ENCODE peak calls at places on chromosome 10, in four cellular contexts. One of them, this sample, is unnamed.

GRCh38 chr10:70891636-70892035 is 3.3 kb upstream of the PCBD1 start:
- DNase-seq in CD8-positive, alpha-beta T cell: no peak
- DNase-seq in lung: no peak
- DNase-seq in Karpas-422: no peak
- DNase-seq in this sample: peak

GRCh38 chr10:12834721-12835120 is 166.8 kb downstream of the CCDC3 start:
- DNase-seq in CD8-positive, alpha-beta T cell: no peak
- DNase-seq in lung: no peak
- DNase-seq in Karpas-422: no peak
- DNase-seq in this sample: no peak

GRCh38 chr10:119370046-119370770 is 162.8 kb downstream of the GRK5 start:
- DNase-seq in CD8-positive, alpha-beta T cell: no peak
- DNase-seq in lung: no peak
- DNase-seq in Karpas-422: no peak
- DNase-seq in this sample: no peak

GRCh38 chr10:85612833-85613232 is 753.8 kb downstream of the GRID1 start:
- DNase-seq in CD8-positive, alpha-beta T cell: no peak
- DNase-seq in lung: no peak
- DNase-seq in Karpas-422: no peak
- DNase-seq in this sample: peak

GRCh38 chr10:60606343-60607080 is 171.8 kb upstream of the CDK1 start:
- DNase-seq in CD8-positive, alpha-beta T cell: no peak
- DNase-seq in lung: no peak
- DNase-seq in Karpas-422: no peak
- DNase-seq in this sample: no peak

GRCh38 chr10:49323896-49324270 is 24.9 kb downstream of the C10orf71 start:
- DNase-seq in CD8-positive, alpha-beta T cell: no peak
- DNase-seq in lung: no peak
- DNase-seq in Karpas-422: no peak
- DNase-seq in this sample: no peak

GRCh38 chr10:51630618-51631005 is 68.8 kb downstream of the CSTF2T start:
- DNase-seq in CD8-positive, alpha-beta T cell: no peak
- DNase-seq in lung: no peak
- DNase-seq in Karpas-422: no peak
- DNase-seq in this sample: no peak

GRCh38 chr10:117541909-117542705 is 439 bp upstream of the EMX2 start:
- DNase-seq in CD8-positive, alpha-beta T cell: no peak
- DNase-seq in lung: no peak
- DNase-seq in Karpas-422: no peak
- DNase-seq in this sample: peak

GRCh38 chr10:84668186-84668763 is 339.9 kb downstream of the CCSER2 start:
- DNase-seq in CD8-positive, alpha-beta T cell: no peak
- DNase-seq in lung: no peak
- DNase-seq in Karpas-422: no peak
- DNase-seq in this sample: no peak

GRCh38 chr10:92573798-92574544 is at the start of gene IDE:
- DNase-seq in CD8-positive, alpha-beta T cell: peak
- DNase-seq in lung: peak
- DNase-seq in Karpas-422: peak
- DNase-seq in this sample: peak

GRCh38 chr10:129586897-129587443 is 119.9 kb downstream of the MGMT start:
- DNase-seq in CD8-positive, alpha-beta T cell: no peak
- DNase-seq in lung: no peak
- DNase-seq in Karpas-422: no peak
- DNase-seq in this sample: peak

GRCh38 chr10:70898687-70899086 is 10.3 kb upstream of the PCBD1 start:
- DNase-seq in CD8-positive, alpha-beta T cell: no peak
- DNase-seq in lung: no peak
- DNase-seq in Karpas-422: no peak
- DNase-seq in this sample: no peak

GRCh38 chr10:104630731-104631130 is 10.4 kb upstream of the SORCS3 start:
- DNase-seq in CD8-positive, alpha-beta T cell: no peak
- DNase-seq in lung: no peak
- DNase-seq in Karpas-422: no peak
- DNase-seq in this sample: no peak

GRCh38 chr10:21696302-21696701 is 162.3 kb downstream of the MLLT10 start:
- DNase-seq in CD8-positive, alpha-beta T cell: no peak
- DNase-seq in lung: no peak
- DNase-seq in Karpas-422: no peak
- DNase-seq in this sample: no peak

GRCh38 chr10:102159051-102159597 is 6.9 kb downstream of the NOLC1 start:
- DNase-seq in CD8-positive, alpha-beta T cell: no peak
- DNase-seq in lung: no peak
- DNase-seq in Karpas-422: no peak
- DNase-seq in this sample: no peak

GRCh38 chr10:17431871-17432311 is 22.5 kb downstream of the ST8SIA6 start:
- DNase-seq in CD8-positive, alpha-beta T cell: no peak
- DNase-seq in lung: no peak
- DNase-seq in Karpas-422: peak
- DNase-seq in this sample: no peak

GRCh38 chr10:5638494-5638893 is 27.9 kb downstream of the ASB13 start:
- DNase-seq in CD8-positive, alpha-beta T cell: no peak
- DNase-seq in lung: no peak
- DNase-seq in Karpas-422: no peak
- DNase-seq in this sample: no peak

GRCh38 chr10:103554488-103555320 is 61.2 kb downstream of the NEURL1 start:
- DNase-seq in CD8-positive, alpha-beta T cell: no peak
- DNase-seq in lung: no peak
- DNase-seq in Karpas-422: peak
- DNase-seq in this sample: peak

GRCh38 chr10:103648951-103649532 is 155.5 kb downstream of the NEURL1 start:
- DNase-seq in CD8-positive, alpha-beta T cell: no peak
- DNase-seq in lung: peak
- DNase-seq in Karpas-422: no peak
- DNase-seq in this sample: no peak

GRCh38 chr10:3265081-3265480 is 92.5 kb upstream of the PITRM1 start:
- DNase-seq in CD8-positive, alpha-beta T cell: no peak
- DNase-seq in lung: no peak
- DNase-seq in Karpas-422: no peak
- DNase-seq in this sample: no peak

GRCh38 chr10:88069338-88069737 is 205.9 kb downstream of the PTEN start:
- DNase-seq in CD8-positive, alpha-beta T cell: no peak
- DNase-seq in lung: no peak
- DNase-seq in Karpas-422: no peak
- DNase-seq in this sample: no peak

GRCh38 chr10:62584216-62584615 is 210.0 kb downstream of the ZNF365 start:
- DNase-seq in CD8-positive, alpha-beta T cell: no peak
- DNase-seq in lung: no peak
- DNase-seq in Karpas-422: no peak
- DNase-seq in this sample: no peak

GRCh38 chr10:118307237-118307636 is 34.9 kb downstream of the FAM204A start:
- DNase-seq in CD8-positive, alpha-beta T cell: no peak
- DNase-seq in lung: no peak
- DNase-seq in Karpas-422: no peak
- DNase-seq in this sample: no peak

GRCh38 chr10:16832351-16833080 is 15.3 kb upstream of the RSU1 start:
- DNase-seq in CD8-positive, alpha-beta T cell: no peak
- DNase-seq in lung: peak
- DNase-seq in Karpas-422: no peak
- DNase-seq in this sample: no peak

GRCh38 chr10:118395919-118396318 is 53.8 kb upstream of the FAM204A start:
- DNase-seq in CD8-positive, alpha-beta T cell: no peak
- DNase-seq in lung: no peak
- DNase-seq in Karpas-422: no peak
- DNase-seq in this sample: no peak

GRCh38 chr10:29837586-29837985 is 202.8 kb upstream of the SVIL start:
- DNase-seq in CD8-positive, alpha-beta T cell: no peak
- DNase-seq in lung: no peak
- DNase-seq in Karpas-422: no peak
- DNase-seq in this sample: no peak

GRCh38 chr10:123994417-123995081 is 98.8 kb downstream of the CHST15 start:
- DNase-seq in CD8-positive, alpha-beta T cell: peak
- DNase-seq in lung: peak
- DNase-seq in Karpas-422: peak
- DNase-seq in this sample: peak

GRCh38 chr10:132646443-132647097 is 109.0 kb downstream of the INPP5A start:
- DNase-seq in CD8-positive, alpha-beta T cell: no peak
- DNase-seq in lung: no peak
- DNase-seq in Karpas-422: no peak
- DNase-seq in this sample: no peak

GRCh38 chr10:97760461-97761257 is 11.1 kb downstream of the SFRP5 start:
- DNase-seq in CD8-positive, alpha-beta T cell: no peak
- DNase-seq in lung: no peak
- DNase-seq in Karpas-422: no peak
- DNase-seq in this sample: peak

GRCh38 chr10:95327367-95327766 is 36.6 kb upstream of the PDLIM1 start:
- DNase-seq in CD8-positive, alpha-beta T cell: no peak
- DNase-seq in lung: peak
- DNase-seq in Karpas-422: no peak
- DNase-seq in this sample: no peak

GRCh38 chr10:98225000-98225399 is 43.0 kb downstream of the LOXL4 start:
- DNase-seq in CD8-positive, alpha-beta T cell: no peak
- DNase-seq in lung: no peak
- DNase-seq in Karpas-422: no peak
- DNase-seq in this sample: no peak

GRCh38 chr10:133391761-133392518 is 2.0 kb upstream of the MTG1 start:
- DNase-seq in CD8-positive, alpha-beta T cell: no peak
- DNase-seq in lung: no peak
- DNase-seq in Karpas-422: no peak
- DNase-seq in this sample: no peak

GRCh38 chr10:71433983-71434744 is 37.4 kb downstream of the CDH23 start:
- DNase-seq in CD8-positive, alpha-beta T cell: no peak
- DNase-seq in lung: no peak
- DNase-seq in Karpas-422: no peak
- DNase-seq in this sample: peak

GRCh38 chr10:132059760-132060508 is 5.8 kb upstream of the JAKMIP3 start:
- DNase-seq in CD8-positive, alpha-beta T cell: no peak
- DNase-seq in lung: no peak
- DNase-seq in Karpas-422: no peak
- DNase-seq in this sample: no peak

GRCh38 chr10:73865459-73866442 is 8.6 kb downstream of the CAMK2G start:
- DNase-seq in CD8-positive, alpha-beta T cell: peak
- DNase-seq in lung: peak
- DNase-seq in Karpas-422: peak
- DNase-seq in this sample: no peak

GRCh38 chr10:97851341-97852001 is 1.8 kb downstream of the GOLGA7B start:
- DNase-seq in CD8-positive, alpha-beta T cell: no peak
- DNase-seq in lung: no peak
- DNase-seq in Karpas-422: no peak
- DNase-seq in this sample: no peak

GRCh38 chr10:79468015-79468560 is 22.7 kb upstream of the ZCCHC24 start:
- DNase-seq in CD8-positive, alpha-beta T cell: no peak
- DNase-seq in lung: no peak
- DNase-seq in Karpas-422: no peak
- DNase-seq in this sample: no peak

GRCh38 chr10:79472449-79472848 is 27.0 kb upstream of the ZCCHC24 start:
- DNase-seq in CD8-positive, alpha-beta T cell: no peak
- DNase-seq in lung: no peak
- DNase-seq in Karpas-422: no peak
- DNase-seq in this sample: no peak

GRCh38 chr10:79468841-79469585 is 23.6 kb upstream of the ZCCHC24 start:
- DNase-seq in CD8-positive, alpha-beta T cell: no peak
- DNase-seq in lung: no peak
- DNase-seq in Karpas-422: no peak
- DNase-seq in this sample: no peak

GRCh38 chr10:79471776-79472175 is 26.4 kb upstream of the ZCCHC24 start:
- DNase-seq in CD8-positive, alpha-beta T cell: no peak
- DNase-seq in lung: no peak
- DNase-seq in Karpas-422: no peak
- DNase-seq in this sample: no peak

DNA sequence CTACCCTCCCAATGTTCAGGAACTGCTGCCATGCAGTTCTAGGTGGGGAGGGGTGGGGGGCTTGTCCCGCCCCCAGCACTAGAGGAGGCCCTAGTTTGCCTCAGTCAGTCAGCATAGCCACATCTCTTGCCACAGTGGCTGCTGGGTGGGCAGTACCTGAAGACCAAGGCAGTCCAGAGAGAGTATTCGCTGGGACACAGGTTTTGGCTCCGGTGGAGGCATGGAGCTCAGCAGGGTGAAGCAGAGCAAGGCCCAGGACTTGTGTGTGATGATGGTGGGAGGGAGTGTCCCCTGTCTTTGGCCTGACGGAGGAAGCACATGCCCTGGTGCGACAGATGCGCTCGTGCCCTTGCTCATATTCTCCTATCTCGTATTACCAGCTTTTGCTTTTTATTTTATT is 24.7 kb upstream of the ZCCHC24 start:
- DNase-seq in CD8-positive, alpha-beta T cell: no peak
- DNase-seq in lung: no peak
- DNase-seq in Karpas-422: no peak
- DNase-seq in this sample: no peak
- H3K27ac ChIP-seq in CD8-positive, alpha-beta T cell: no peak
- H3K27ac ChIP-seq in lung: no peak
- H3K27ac ChIP-seq in Karpas-422: no peak
- H3K27ac ChIP-seq in this sample: no peak

DNA sequence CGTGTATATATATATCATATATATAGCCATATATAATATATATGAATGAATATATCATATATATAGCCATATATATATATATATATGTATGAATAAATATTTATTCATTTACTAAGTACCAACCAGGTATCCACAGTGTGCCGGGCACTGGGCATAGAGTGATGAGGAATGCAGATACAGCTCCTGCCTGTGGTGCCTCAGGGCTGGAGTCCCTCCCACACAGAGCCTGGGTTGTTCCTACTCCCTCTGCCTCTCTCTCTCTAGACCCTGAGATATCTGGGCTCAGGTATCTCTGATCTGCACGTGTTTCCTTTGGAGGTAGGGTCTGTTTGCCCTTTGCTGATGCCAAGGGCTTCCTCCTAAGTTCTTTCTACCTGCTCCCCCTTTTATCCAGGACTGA is 1.4 kb upstream of the PLPP4 start:
- DNase-seq in CD8-positive, alpha-beta T cell: no peak
- DNase-seq in lung: peak
- DNase-seq in Karpas-422: no peak
- DNase-seq in this sample: no peak
- H3K27ac ChIP-seq in CD8-positive, alpha-beta T cell: no peak
- H3K27ac ChIP-seq in lung: no peak
- H3K27ac ChIP-seq in Karpas-422: no peak
- H3K27ac ChIP-seq in this sample: no peak

GRCh38 chr10:58439632-58440364 is 54.6 kb downstream of the TFAM start:
- DNase-seq in CD8-positive, alpha-beta T cell: no peak
- DNase-seq in lung: no peak
- DNase-seq in Karpas-422: no peak
- DNase-seq in this sample: no peak
- H3K27ac ChIP-seq in CD8-positive, alpha-beta T cell: no peak
- H3K27ac ChIP-seq in lung: no peak
- H3K27ac ChIP-seq in Karpas-422: no peak
- H3K27ac ChIP-seq in this sample: no peak

DNA sequence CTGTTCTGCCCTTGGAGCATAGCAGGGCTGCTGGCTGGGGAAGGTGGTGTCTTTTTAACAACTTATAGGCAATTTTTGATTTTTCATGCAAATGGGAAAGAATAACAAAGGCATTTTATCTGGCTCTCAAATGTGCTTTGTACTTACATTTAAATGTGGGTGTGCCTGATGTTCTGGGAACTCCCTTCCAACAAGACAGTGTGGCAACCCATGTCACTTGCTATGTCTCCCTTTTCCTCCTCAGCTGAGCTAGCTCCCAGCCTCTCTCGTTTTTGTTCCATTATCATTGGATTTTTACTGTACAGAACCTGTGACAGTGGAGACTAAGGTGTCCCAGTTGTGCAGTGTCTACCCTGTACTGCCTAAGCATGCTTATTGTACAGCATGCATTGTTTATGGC is 93.5 kb upstream of the PDCD4 start:
- DNase-seq in CD8-positive, alpha-beta T cell: no peak
- DNase-seq in lung: no peak
- DNase-seq in Karpas-422: no peak
- DNase-seq in this sample: no peak
- H3K27ac ChIP-seq in CD8-positive, alpha-beta T cell: no peak
- H3K27ac ChIP-seq in lung: no peak
- H3K27ac ChIP-seq in Karpas-422: no peak
- H3K27ac ChIP-seq in this sample: no peak

GRCh38 chr10:35949820-35950219 is 307.7 kb upstream of the FZD8 start:
- DNase-seq in CD8-positive, alpha-beta T cell: no peak
- DNase-seq in lung: no peak
- DNase-seq in Karpas-422: no peak
- DNase-seq in this sample: peak
- H3K27ac ChIP-seq in CD8-positive, alpha-beta T cell: no peak
- H3K27ac ChIP-seq in lung: no peak
- H3K27ac ChIP-seq in Karpas-422: no peak
- H3K27ac ChIP-seq in this sample: no peak

This sample was measured in endodermal cell.